ENCODE peak calls at places on chromosomes 12 and 14, in eight cellular contexts. H is left ventricle myocardium superior, X is T-helper 9 cell, Z is EL, D is GM12865, S is GM23338, I is MCF 10A, U is sciatic nerve. F is an unnamed sample.

GRCh38 chr14:57833304-57833703 is 32.6 kb downstream of the SLC35F4 start:
- DNase-seq in H (no peak), X (no peak), Z (peak; percentile 91), D (no peak), S (no peak), I (peak; percentile 99), U (no peak), F (peak; percentile 95)

GRCh38 chr12:55073043-55074022 is 52.9 kb upstream of the OR9K2 start:
- DNase-seq in H (peak; percentile 71), X (peak; percentile 80), Z (peak; percentile 61), D (peak; percentile 84), S (peak; percentile 89), I (peak; percentile 78), U (peak; percentile 86), F (peak; percentile 75)

GRCh38 chr14:54462048-54462447 is 20.9 kb upstream of the CNIH1 start:
- DNase-seq in H (no peak), X (no peak), Z (no peak), D (no peak), S (no peak), I (peak; percentile 39), U (no peak), F (no peak)

GRCh38 chr12:53325539-53326061 is 4.2 kb upstream of the AAAS start:
- DNase-seq in H (peak; percentile 63), X (peak; percentile 7), Z (peak; percentile 27), D (peak; percentile 18), S (peak; percentile 53), I (no peak), U (peak; percentile 78), F (no peak)

GRCh38 chr12:43103866-43104265 is 448.1 kb downstream of the ADAMTS20 start:
- DNase-seq in H (no peak), X (no peak), Z (no peak), D (no peak), S (no peak), I (no peak), U (no peak), F (no peak)

GRCh38 chr12:54734196-54734950 is 86.2 kb upstream of the DCD start:
- DNase-seq in H (peak; percentile 46), X (no peak), Z (no peak), D (no peak), S (no peak), I (no peak), U (no peak), F (no peak)

GRCh38 chr14:99231850-99232401 is 40.1 kb downstream of the BCL11B start:
- DNase-seq in H (no peak), X (no peak), Z (no peak), D (no peak), S (peak; percentile 91), I (no peak), U (no peak), F (peak; percentile 55)

GRCh38 chr12:4112734-4113396 is 160.7 kb upstream of the CCND2 start:
- DNase-seq in H (no peak), X (no peak), Z (no peak), D (peak; percentile 55), S (no peak), I (no peak), U (no peak), F (no peak)

GRCh38 chr14:74141703-74142102 is 56.9 kb downstream of the LIN52 start:
- DNase-seq in H (no peak), X (no peak), Z (no peak), D (no peak), S (no peak), I (peak; percentile 6), U (no peak), F (no peak)

GRCh38 chr14:104876251-104876699 is 11.2 kb downstream of the CEP170B start:
- DNase-seq in H (peak; percentile 26), X (peak; percentile 21), Z (peak; percentile 29), D (peak; percentile 53), S (peak; percentile 76), I (peak; percentile 61), U (no peak), F (peak; percentile 63)

GRCh38 chr14:73943083-73943482 is 6.8 kb downstream of the FAM161B start:
- DNase-seq in H (no peak), X (no peak), Z (peak; percentile 80), D (no peak), S (no peak), I (peak; percentile 75), U (no peak), F (peak; percentile 8)

GRCh38 chr14:35335388-35336092 is 43.4 kb downstream of the PSMA6 start:
- DNase-seq in H (peak; percentile 60), X (no peak), Z (no peak), D (no peak), S (no peak), I (peak; percentile 93), U (no peak), F (no peak)

GRCh38 chr14:79281244-79282199 is 929.8 kb downstream of the DIO2 start:
- DNase-seq in H (no peak), X (no peak), Z (no peak), D (no peak), S (peak; percentile 41), I (no peak), U (no peak), F (no peak)

GRCh38 chr14:101973356-101973755 is 9.0 kb downstream of the DYNC1H1 start:
- DNase-seq in H (no peak), X (no peak), Z (peak; percentile 48), D (no peak), S (no peak), I (peak; percentile 22), U (no peak), F (peak; percentile 55)

GRCh38 chr14:91405241-91405721 is 12.3 kb downstream of the CCDC88C start:
- DNase-seq in H (no peak), X (peak; percentile 62), Z (no peak), D (no peak), S (no peak), I (no peak), U (no peak), F (no peak)